ENCODE peak calls at places on chromosomes 2 and 18, in ten cellular contexts. A is transverse colon, V is A673, J is HCT116, Z is neural progenitor cell, M is WERI-Rb-1, B is esophagus squamous epithelium, P is uterus, U is lower lobe of right lung, K is PC-3. R is an unnamed sample. For H3K36me3, the result is how much of the 10 kb centered on the place peaks cover.

GRCh38 chr2:128370468-128371247 is 52.0 kb upstream of the HS6ST1 start:
- DNase-seq in A (peak), V (no peak), J (no peak), Z (no peak), M (no peak), B (no peak), P (no peak), U (no peak), K (no peak), R (no peak)

GRCh38 chr2:205358351-205358815 is 323.9 kb upstream of the NRP2 start:
- DNase-seq in A (no peak), V (peak), J (no peak), Z (peak), M (no peak), B (no peak), P (no peak), U (no peak), K (no peak), R (peak)

GRCh38 chr18:44731866-44732555 is 51.3 kb downstream of the SETBP1 start:
- DNase-seq in A (no peak), V (no peak), J (no peak), Z (no peak), M (no peak), B (no peak), P (no peak), U (no peak), K (peak), R (peak)

GRCh38 chr2:200138386-200139184 is 167.9 kb upstream of the SPATS2L start:
- DNase-seq in A (no peak), V (no peak), J (no peak), Z (no peak), M (no peak), B (no peak), P (no peak), U (no peak), K (no peak), R (peak)

GRCh38 chr18:8659609-8660242 is 45.6 kb upstream of the MTCL1 start:
- DNase-seq in A (no peak), V (no peak), J (no peak), Z (no peak), M (no peak), B (no peak), P (no peak), U (no peak), K (no peak), R (no peak)

GRCh38 chr18:9173770-9174233 is 37.2 kb downstream of the ANKRD12 start:
- DNase-seq in A (no peak), V (no peak), J (no peak), Z (no peak), M (no peak), B (no peak), P (no peak), U (no peak), K (no peak), R (no peak)

GRCh38 chr2:21318263-21318662 is 194.5 kb downstream of the TDRD15 start:
- DNase-seq in A (no peak), V (no peak), J (no peak), Z (no peak), M (no peak), B (no peak), P (no peak), U (no peak), K (no peak), R (no peak)

GRCh38 chr18:59549797-59550516 is 147.3 kb downstream of the CCBE1 start:
- DNase-seq in A (no peak), V (no peak), J (no peak), Z (no peak), M (no peak), B (no peak), P (no peak), U (no peak), K (peak), R (no peak)

GRCh38 chr2:174124171-174124570 is 124.2 kb downstream of the OLA1 start:
- DNase-seq in A (no peak), V (peak), J (no peak), Z (peak), M (no peak), B (no peak), P (no peak), U (no peak), K (no peak), R (no peak)

GRCh38 chr18:12452801-12453200 is 45.1 kb downstream of the PRELID3A start:
- DNase-seq in A (no peak), V (no peak), J (no peak), Z (no peak), M (no peak), B (no peak), P (no peak), U (no peak), K (no peak), R (no peak)

GRCh38 chr2:171550613-171551012 is 28.3 kb downstream of the CYBRD1 start:
- DNase-seq in A (no peak), V (no peak), J (no peak), Z (no peak), M (no peak), B (no peak), P (no peak), U (no peak), K (no peak), R (no peak)

GRCh38 chr2:241803387-241804325 is 5.3 kb upstream of the NEU4 start:
- DNase-seq in A (peak), V (peak), J (no peak), Z (no peak), M (peak), B (no peak), P (peak), U (peak), K (no peak), R (peak)

GRCh38 chr2:118431586-118431985 is 343.3 kb downstream of the INSIG2 start:
- DNase-seq in A (no peak), V (no peak), J (no peak), Z (no peak), M (no peak), B (no peak), P (no peak), U (no peak), K (no peak), R (no peak)

GRCh38 chr18:42082415-42083234 is 127.6 kb downstream of the PIK3C3 start:
- DNase-seq in A (no peak), V (no peak), J (no peak), Z (no peak), M (no peak), B (no peak), P (no peak), U (no peak), K (no peak), R (no peak)

GRCh38 chr2:217331577-217332139 is 471.8 kb upstream of the TNP1 start:
- DNase-seq in A (no peak), V (no peak), J (no peak), Z (no peak), M (no peak), B (no peak), P (no peak), U (no peak), K (peak), R (peak)

GRCh38 chr18:14975431-14975830 is 227.5 kb downstream of the ANKRD30B start:
- DNase-seq in A (no peak), V (no peak), J (no peak), Z (no peak), M (no peak), B (no peak), P (no peak), U (no peak), K (peak), R (no peak)

GRCh38 chr2:84603911-84604310 is 87.6 kb downstream of the DNAH6 start:
- DNase-seq in A (no peak), V (no peak), J (no peak), Z (no peak), M (no peak), B (no peak), P (no peak), U (no peak), K (no peak), R (no peak)

GRCh38 chr18:77016936-77017335 is 115.6 kb downstream of the MBP start:
- DNase-seq in A (no peak), V (no peak), J (no peak), Z (no peak), M (no peak), B (no peak), P (no peak), U (no peak), K (no peak), R (no peak)

GRCh38 chr2:98896416-98896815 is 39.6 kb downstream of the CRACDL start:
- DNase-seq in A (no peak), V (no peak), J (no peak), Z (no peak), M (no peak), B (no peak), P (no peak), U (no peak), K (no peak), R (no peak)

GRCh38 chr18:286515-287310 is 18.9 kb upstream of the THOC1 start:
- DNase-seq in A (no peak), V (peak), J (no peak), Z (peak), M (peak), B (no peak), P (no peak), U (no peak), K (peak), R (peak)

GRCh38 chr2:127103243-127104165 is 3.5 kb downstream of the BIN1 start:
- DNase-seq in A (peak), V (no peak), J (no peak), Z (no peak), M (peak), B (no peak), P (peak), U (no peak), K (no peak), R (no peak)

GRCh38 chr2:187390891-187391290 is 57.2 kb downstream of the CALCRL start:
- DNase-seq in A (no peak), V (peak), J (peak), Z (no peak), M (no peak), B (no peak), P (no peak), U (no peak), K (peak), R (peak)

GRCh38 chr18:3451989-3452749 is 2.2 kb downstream of the TGIF1 start:
- DNase-seq in A (peak), V (peak), J (no peak), Z (peak), M (peak), B (no peak), P (peak), U (peak), K (peak), R (peak)

GRCh38 chr2:26696352-26696816 is 3.9 kb downstream of the KCNK3 start:
- DNase-seq in A (no peak), V (no peak), J (peak), Z (no peak), M (no peak), B (no peak), P (no peak), U (no peak), K (peak), R (peak)

GRCh38 chr18:33146009-33146408 is 294.5 kb downstream of the CCDC178 start:
- DNase-seq in A (no peak), V (no peak), J (no peak), Z (no peak), M (no peak), B (no peak), P (no peak), U (no peak), K (no peak), R (no peak)

GRCh38 chr2:109144271-109144670 is 15.3 kb downstream of the SH3RF3 start:
- DNase-seq in A (no peak), V (no peak), J (no peak), Z (no peak), M (no peak), B (no peak), P (no peak), U (no peak), K (no peak), R (no peak)

GRCh38 chr2:173002751-173003541 is 72.7 kb upstream of the MAP3K20 start:
- DNase-seq in A (no peak), V (no peak), J (no peak), Z (no peak), M (peak), B (no peak), P (no peak), U (no peak), K (peak), R (no peak)

GRCh38 chr2:64296150-64296500 is 151.9 kb upstream of the PELI1 start:
- DNase-seq in A (no peak), V (no peak), J (no peak), Z (no peak), M (peak), B (no peak), P (no peak), U (no peak), K (no peak), R (no peak)

GRCh38 chr18:58010265-58010664 is 33.8 kb upstream of the NEDD4L start:
- DNase-seq in A (no peak), V (no peak), J (no peak), Z (no peak), M (no peak), B (no peak), P (no peak), U (no peak), K (no peak), R (no peak)

GRCh38 chr18:58005885-58006523 is 38.0 kb upstream of the NEDD4L start:
- DNase-seq in A (no peak), V (no peak), J (peak), Z (no peak), M (no peak), B (no peak), P (no peak), U (no peak), K (peak), R (peak)

GRCh38 chr18:58012356-58012755 is 31.7 kb upstream of the NEDD4L start:
- DNase-seq in A (no peak), V (no peak), J (no peak), Z (no peak), M (no peak), B (no peak), P (no peak), U (no peak), K (no peak), R (no peak)

GRCh38 chr18:58005036-58005435 is 39.0 kb upstream of the NEDD4L start:
- DNase-seq in A (no peak), V (no peak), J (no peak), Z (no peak), M (no peak), B (no peak), P (no peak), U (no peak), K (peak), R (peak)

GRCh38 chr18:58009166-58009565 is 34.9 kb upstream of the NEDD4L start:
- DNase-seq in A (no peak), V (peak), J (no peak), Z (no peak), M (no peak), B (no peak), P (no peak), U (no peak), K (no peak), R (no peak)
- H3K4me3 ChIP-seq in A (no peak), V (no peak), J (no peak), Z (no peak), M (no peak), B (no peak), P (no peak), U (no peak), K (no peak), R (no peak)

GRCh38 chr2:139201516-139201915 is 421.3 kb upstream of the NXPH2 start:
- DNase-seq in A (no peak), V (no peak), J (no peak), Z (no peak), M (no peak), B (no peak), P (no peak), U (no peak), K (peak), R (no peak)

DNA sequence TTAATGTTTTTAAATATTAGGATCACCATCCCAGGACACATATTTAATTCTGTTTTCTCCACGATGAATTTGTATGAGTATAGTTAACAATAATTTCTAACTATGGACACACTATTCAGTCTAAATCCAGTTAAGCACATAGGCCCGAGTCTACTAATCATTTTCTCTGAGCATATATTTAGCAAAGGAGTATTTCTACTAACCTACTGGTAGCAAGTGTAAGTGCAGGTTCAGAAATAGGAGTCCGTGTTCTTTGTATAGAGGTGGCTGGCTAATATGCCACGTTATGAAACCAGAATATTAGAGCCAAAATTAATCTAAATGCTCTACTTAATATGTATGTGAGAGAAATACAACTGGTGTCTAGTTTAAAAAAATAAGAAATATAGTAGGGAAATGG is 416.6 kb upstream of the NXPH2 start:
- DNase-seq in A (no peak), V (no peak), J (no peak), Z (no peak), M (no peak), B (no peak), P (no peak), U (no peak), K (no peak), R (no peak)
- TF ChIP-seq CTCF in A (no peak), V (peak), J (peak), Z (peak), M (no peak), B (no peak), P (no peak), U (no peak), K (no peak), R (no peak)

DNA sequence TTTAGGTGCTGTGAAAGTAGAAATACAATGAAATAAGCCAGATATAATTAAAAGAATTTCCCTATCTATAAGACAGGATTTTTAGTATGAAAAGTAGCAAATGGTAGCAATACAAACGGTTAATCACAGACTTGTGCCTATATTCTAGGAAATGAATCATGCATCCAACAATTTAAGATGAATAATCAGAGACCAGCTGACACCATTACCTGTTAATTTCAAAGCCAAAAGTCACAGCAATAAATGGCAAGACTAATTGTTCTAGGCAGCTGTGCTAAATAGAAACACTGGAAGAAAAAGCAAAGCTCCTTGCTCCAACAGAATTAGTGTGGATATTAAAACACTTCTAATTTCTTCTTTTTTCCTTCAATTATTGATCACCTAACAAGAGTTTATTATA is 35.1 kb upstream of the MPP4 start:
- DNase-seq in A (no peak), V (no peak), J (no peak), Z (no peak), M (no peak), B (no peak), P (no peak), U (no peak), K (no peak), R (no peak)
- H3K36me3 ChIP-seq in A (under half), V (under half), J (under half), Z (under half), M (under half), B (under half), P (under half), U (half or more), K (under half), R (under half)

GRCh38 chr2:144495227-144495933 is 24.5 kb downstream of the ZEB2 start:
- DNase-seq in A (no peak), V (no peak), J (no peak), Z (no peak), M (no peak), B (no peak), P (no peak), U (no peak), K (no peak), R (no peak)
- H3K4me3 ChIP-seq in A (no peak), V (no peak), J (no peak), Z (no peak), M (no peak), B (no peak), P (no peak), U (no peak), K (no peak), R (no peak)

DNA sequence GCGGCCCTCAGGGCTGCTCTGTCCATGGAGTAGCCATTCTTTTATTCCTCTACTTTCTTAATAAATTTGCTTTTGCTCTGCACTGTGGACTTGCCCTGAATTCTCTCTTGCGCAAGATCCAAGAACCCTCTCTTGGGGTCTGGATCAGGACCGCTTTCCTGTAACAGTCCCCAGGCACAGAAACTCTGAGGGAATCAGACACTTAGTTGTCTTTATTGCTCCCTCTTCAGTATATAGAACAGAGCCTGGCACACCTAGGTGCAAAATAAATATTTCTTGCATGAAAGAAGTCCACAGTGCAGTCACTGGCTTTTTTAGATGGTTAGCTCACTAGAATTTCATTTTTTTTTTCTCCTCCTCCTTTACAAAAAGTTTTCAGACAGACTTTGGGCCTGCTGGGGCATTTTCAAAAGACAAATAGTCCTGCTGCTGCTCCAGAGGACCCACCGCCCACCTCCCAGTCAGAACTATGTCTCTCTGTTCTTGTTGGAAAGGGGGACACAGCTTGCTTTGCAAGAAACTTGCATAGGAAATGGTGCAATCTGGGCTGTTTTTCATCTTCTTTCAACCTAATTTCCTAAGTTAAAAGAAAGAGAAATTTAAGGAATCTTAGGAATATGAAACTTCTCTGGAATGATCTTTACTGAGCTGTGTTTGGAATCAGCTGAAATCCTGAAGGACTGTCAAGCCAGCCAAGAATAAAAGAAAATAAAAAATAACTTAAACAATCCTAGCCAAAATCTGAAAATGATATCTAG is 31.7 kb upstream of the MAP4K3 start:
- DNase-seq in A (no peak), V (no peak), J (no peak), Z (no peak), M (no peak), B (no peak), P (no peak), U (no peak), K (no peak), R (no peak)
- TF ChIP-seq CTCF in A (no peak), V (no peak), J (no peak), Z (no peak), M (no peak), B (no peak), P (no peak), U (no peak), K (no peak), R (no peak)

GRCh38 chr2:232276739-232277313 is 101.7 kb upstream of the ALPP start:
- DNase-seq in A (no peak), V (peak), J (no peak), Z (no peak), M (peak), B (no peak), P (no peak), U (no peak), K (no peak), R (no peak)

GRCh38 chr2:232280341-232280740 is 98.2 kb upstream of the ALPP start:
- DNase-seq in A (no peak), V (no peak), J (no peak), Z (no peak), M (no peak), B (no peak), P (no peak), U (no peak), K (no peak), R (no peak)

GRCh38 chr2:232276084-232276738 is 102.3 kb upstream of the ALPP start:
- DNase-seq in A (peak), V (no peak), J (no peak), Z (no peak), M (no peak), B (no peak), P (no peak), U (no peak), K (no peak), R (no peak)

GRCh38 chr2:232275670-232276069 is 102.9 kb upstream of the ALPP start:
- DNase-seq in A (peak), V (no peak), J (no peak), Z (no peak), M (no peak), B (no peak), P (no peak), U (no peak), K (no peak), R (no peak)

GRCh38 chr2:232278534-232278933 is 100.0 kb upstream of the ALPP start:
- DNase-seq in A (no peak), V (no peak), J (no peak), Z (no peak), M (no peak), B (no peak), P (no peak), U (no peak), K (peak), R (no peak)
- H3K36me3 ChIP-seq in A (under half), V (under half), J (under half), Z (under half), M (under half), B (under half), P (under half), U (under half), K (under half), R (under half)

GRCh38 chr2:38109732-38110181 is 33.8 kb upstream of the CYP1B1 start:
- DNase-seq in A (no peak), V (no peak), J (no peak), Z (no peak), M (no peak), B (no peak), P (no peak), U (no peak), K (no peak), R (no peak)
- H3K4me3 ChIP-seq in A (no peak), V (no peak), J (no peak), Z (no peak), M (no peak), B (no peak), P (no peak), U (no peak), K (no peak), R (no peak)